ENCODE peak calls at places on chromosomes 12 and 14, in five cellular contexts. G is MCF 10A, A is anterior cingulate cortex, I is IMR-90, Z is osteocyte. B is an unnamed sample.

GRCh38 chr12:20189767-20190166 is 178.6 kb upstream of the PDE3A start:
- DNase-seq in G (no peak), A (no peak), I (no peak), Z (no peak), B (no peak)

GRCh38 chr12:3885179-3886094 is 12.2 kb upstream of the PARP11 start:
- DNase-seq in G (peak), A (no peak), I (peak), Z (no peak), B (no peak)

GRCh38 chr12:131311764-131312163 is 358.1 kb downstream of the ADGRD1 start:
- DNase-seq in G (no peak), A (no peak), I (no peak), Z (peak), B (no peak)

GRCh38 chr12:16389594-16389993 is 42.1 kb downstream of the MGST1 start:
- DNase-seq in G (peak), A (no peak), I (peak), Z (no peak), B (no peak)

GRCh38 chr12:14417717-14418116 is 52.2 kb downstream of the ATF7IP start:
- DNase-seq in G (peak), A (peak), I (peak), Z (no peak), B (no peak)

GRCh38 chr12:123942277-123942653 is 30.4 kb downstream of the CCDC92 start:
- DNase-seq in G (peak), A (no peak), I (peak), Z (no peak), B (no peak)

GRCh38 chr14:21248338-21248737 is 20.9 kb downstream of the HNRNPC start:
- DNase-seq in G (no peak), A (no peak), I (no peak), Z (no peak), B (no peak)

GRCh38 chr14:49879683-49880204 is 13.1 kb upstream of the ARF6 start:
- DNase-seq in G (peak), A (no peak), I (peak), Z (no peak), B (no peak)

GRCh38 chr12:50425859-50426258 is 25.2 kb downstream of the LARP4 start:
- DNase-seq in G (peak), A (no peak), I (no peak), Z (no peak), B (no peak)

GRCh38 chr12:65881965-65882413 is 57.7 kb downstream of the HMGA2 start:
- DNase-seq in G (no peak), A (peak), I (peak), Z (no peak), B (no peak)

GRCh38 chr12:87871061-87871460 is 158.1 kb downstream of the C12orf50 start:
- DNase-seq in G (no peak), A (no peak), I (peak), Z (no peak), B (no peak)

GRCh38 chr12:58253663-58254062 is 312.3 kb downstream of the ATP23 start:
- DNase-seq in G (peak), A (no peak), I (no peak), Z (no peak), B (no peak)

B was measured in progenitor cell of endocrine pancreas.